ENCODE peak calls at places on chromosomes 4 and X, in eight cellular contexts. R, B, L, I, G, F, Y and H are unnamed samples.

GRCh38 chr4:118351851-118352827 is 664 bp downstream of the PRSS12 start:
- DNase-seq in R (no peak), B (peak), L (peak), I (peak), G (peak), F (peak), Y (no peak), H (peak)

GRCh38 chr4:185282968-185283367 is 73.6 kb downstream of the SNX25 start:
- DNase-seq in R (no peak), B (peak), L (peak), I (peak), G (peak), F (peak), Y (no peak), H (peak)

GRCh38 chrX:100478714-100479113 is 68.6 kb upstream of the PCDH19 start:
- DNase-seq in R (no peak), B (no peak), L (no peak), I (peak), G (no peak), F (no peak), Y (no peak), H (no peak)

GRCh38 chrX:133958997-133959688 is 26.3 kb downstream of the GPC3 start:
- DNase-seq in R (peak), B (no peak), L (no peak), I (no peak), G (no peak), F (no peak), Y (no peak), H (peak)

GRCh38 chrX:38871129-38872029 is 70.1 kb downstream of the MID1IP1 start:
- DNase-seq in R (peak), B (no peak), L (peak), I (peak), G (no peak), F (no peak), Y (no peak), H (no peak)

GRCh38 chrX:140709421-140709846 is at the start of gene LINC00632:
- DNase-seq in R (no peak), B (no peak), L (peak), I (peak), G (no peak), F (no peak), Y (no peak), H (no peak)

GRCh38 chr4:139815646-139816601 is 150.3 kb downstream of the MGST2 start:
- DNase-seq in R (peak), B (peak), L (peak), I (peak), G (no peak), F (peak), Y (peak), H (peak)

GRCh38 chr4:96845091-96845490 is 1005.2 kb downstream of the PDHA2 start:
- DNase-seq in R (no peak), B (no peak), L (no peak), I (no peak), G (no peak), F (no peak), Y (no peak), H (no peak)

GRCh38 chrX:9724711-9725110 is 40.9 kb downstream of the GPR143 start:
- DNase-seq in R (peak), B (peak), L (no peak), I (no peak), G (no peak), F (peak), Y (no peak), H (peak)

DNA sequence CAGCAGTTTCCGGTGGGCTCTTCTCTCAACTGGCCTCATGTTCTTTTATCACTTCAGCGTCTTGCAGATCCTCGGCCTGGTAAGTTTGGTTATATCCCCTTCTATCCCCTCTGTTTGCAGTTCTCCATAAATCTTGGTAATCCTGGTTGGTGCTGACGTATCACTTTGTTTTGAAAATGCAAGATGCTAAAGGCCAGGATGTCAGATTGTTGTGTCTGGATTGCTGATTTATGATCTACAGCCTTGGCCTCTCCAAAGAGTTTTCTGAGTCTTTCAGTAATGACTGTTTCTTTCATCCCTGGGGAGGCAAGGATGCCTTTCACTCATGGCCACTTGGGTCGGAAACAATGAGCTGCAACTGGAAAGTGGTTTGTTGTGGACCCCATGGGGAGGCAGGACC is 146.4 kb downstream of the AMMECR1 start:
- DNase-seq in R (no peak), B (no peak), L (no peak), I (no peak), G (no peak), F (no peak), Y (no peak), H (no peak)
- H3K4me3 ChIP-seq in R (no peak), B (no peak), L (no peak), I (no peak), G (no peak), F (no peak), Y (no peak), H (no peak)

GRCh38 chrX:123728554-123728953 is 4.3 kb downstream of the THOC2 start:
- DNase-seq in R (no peak), B (no peak), L (no peak), I (no peak), G (no peak), F (no peak), Y (no peak), H (no peak)
- H3K4me3 ChIP-seq in R (peak), B (peak), L (no peak), I (no peak), G (no peak), F (no peak), Y (no peak), H (no peak)

DNA sequence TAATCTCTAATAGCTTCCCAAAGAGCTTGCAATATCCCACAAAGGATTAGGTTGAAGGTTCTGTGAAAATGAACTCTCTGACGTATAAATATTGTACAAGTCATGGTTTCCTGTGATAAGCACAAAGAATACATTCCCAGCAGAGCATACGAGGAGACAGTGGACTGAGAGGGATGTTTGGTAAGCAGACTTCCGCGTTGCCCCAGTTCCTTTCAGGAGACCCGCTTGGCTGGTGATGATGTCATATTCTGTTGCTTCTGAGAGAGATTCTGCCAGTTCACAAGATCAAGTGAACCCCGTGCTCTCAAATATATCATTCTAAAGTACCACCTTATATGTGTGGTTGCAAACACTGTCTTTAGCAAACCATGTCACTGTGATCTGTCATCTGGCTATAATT is 323.9 kb upstream of the CASK start:
- DNase-seq in R (peak), B (peak), L (no peak), I (no peak), G (no peak), F (peak), Y (no peak), H (peak)
- H3K4me3 ChIP-seq in R (no peak), B (peak), L (no peak), I (no peak), G (no peak), F (no peak), Y (no peak), H (no peak)

DNA sequence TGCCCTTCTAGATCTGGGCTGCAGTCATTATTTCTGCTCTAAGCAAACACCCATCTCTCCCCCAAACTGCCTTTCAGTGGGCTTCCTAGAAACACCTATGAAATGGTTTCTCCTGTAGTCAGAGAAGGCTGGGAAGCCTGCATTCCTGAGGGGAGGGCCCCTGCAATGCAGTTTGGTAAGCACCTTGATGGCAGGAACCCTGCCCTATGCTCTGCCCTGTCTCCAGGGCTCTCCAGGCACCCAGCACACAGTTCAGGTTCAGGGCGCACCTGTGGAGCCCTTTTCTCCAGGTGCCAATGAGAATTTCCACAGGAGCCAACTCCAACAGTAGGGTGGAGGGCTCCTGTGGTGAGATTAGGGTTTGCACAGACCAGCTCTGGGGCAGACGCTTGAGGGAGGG is 69.1 kb upstream of the FBXW7 start:
- DNase-seq in R (no peak), B (no peak), L (no peak), I (peak), G (no peak), F (no peak), Y (no peak), H (no peak)
- H3K4me3 ChIP-seq in R (no peak), B (no peak), L (no peak), I (no peak), G (no peak), F (no peak), Y (no peak), H (no peak)

DNA sequence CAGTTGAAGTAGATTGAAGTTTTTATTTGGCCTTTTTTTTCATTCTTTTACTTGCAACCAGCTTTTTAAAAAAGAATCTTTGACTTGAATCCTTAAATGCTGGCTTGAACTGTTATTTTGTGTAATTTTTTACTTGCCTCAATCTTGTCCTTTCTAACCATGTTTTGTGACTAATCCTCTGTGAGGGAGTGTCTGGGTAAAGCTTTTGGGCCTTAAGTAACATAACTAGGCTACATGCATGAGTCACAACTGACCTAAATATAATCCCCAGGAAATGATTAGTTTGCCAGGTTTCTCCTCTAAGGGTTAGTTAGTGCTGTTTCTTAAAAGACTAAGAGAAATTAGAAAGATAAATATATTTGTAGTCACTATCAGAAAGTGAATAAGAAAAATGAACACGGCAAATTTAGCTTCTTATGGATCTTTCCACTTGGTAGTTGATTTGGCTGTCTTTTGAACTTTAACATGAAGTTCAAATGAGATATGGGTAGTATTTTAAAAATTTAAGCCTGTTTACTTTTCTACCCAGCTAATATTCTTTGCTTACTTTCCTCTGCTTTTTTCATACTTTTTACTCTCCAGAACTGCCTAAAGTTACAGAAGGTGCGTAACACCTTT is 13.0 kb downstream of the EXOC1 start:
- DNase-seq in R (peak), B (peak), L (no peak), I (no peak), G (no peak), F (peak), Y (peak), H (peak)
- H3K4me3 ChIP-seq in R (no peak), B (peak), L (no peak), I (no peak), G (no peak), F (no peak), Y (no peak), H (no peak)

DNA sequence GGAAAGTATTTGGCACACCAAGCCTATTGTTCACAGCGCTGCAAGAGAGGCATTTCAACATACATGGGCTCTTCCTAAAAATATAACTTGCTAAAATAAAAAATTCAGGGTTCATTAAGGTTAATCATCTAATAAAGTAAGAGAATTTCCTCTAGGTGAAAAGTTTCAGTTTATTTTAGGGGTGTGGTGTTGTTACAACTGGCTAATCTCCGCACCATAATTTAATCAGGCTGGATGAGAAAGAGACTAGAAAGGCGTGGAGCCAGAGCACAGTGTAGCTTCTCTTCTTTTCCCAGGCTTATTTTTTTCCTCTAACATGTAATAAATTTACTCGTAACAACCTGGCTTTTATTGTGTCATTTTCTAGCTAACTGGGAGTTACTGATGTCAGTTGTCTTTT is 47.9 kb downstream of the FHL1 start:
- DNase-seq in R (no peak), B (no peak), L (no peak), I (no peak), G (no peak), F (no peak), Y (no peak), H (no peak)
- H3K4me3 ChIP-seq in R (no peak), B (no peak), L (no peak), I (no peak), G (no peak), F (no peak), Y (no peak), H (no peak)